ENCODE peak calls at places on chromosome 10, in seven cellular contexts. Y is tibial artery; O is right lobe of liver; P is adrenal gland; H is sigmoid colon; M is body of pancreas; F is naive thymus-derived CD4-positive, alpha-beta T cell. G is an unnamed sample. For H3K9me3, the result is how much of the 10 kb centered on the place peaks cover.

GRCh38 chr10:75035975-75036708 is 75.3 kb upstream of the SAMD8 start:
- DNase-seq in F (no peak), P (peak), H (no peak), M (no peak), Y (no peak), O (no peak), G (no peak)

GRCh38 chr10:90458054-90458453 is 399.8 kb downstream of the HTR7 start:
- DNase-seq in Y (no peak), M (no peak), O (no peak), H (no peak), P (no peak), F (no peak), G (no peak)

GRCh38 chr10:78688221-78688944 is 380.4 kb upstream of the ZMIZ1 start:
- DNase-seq in M (no peak), Y (no peak), O (no peak), F (no peak), H (no peak), P (no peak), G (no peak)

GRCh38 chr10:114489521-114490310 is 85.4 kb upstream of the AFAP1L2 start:
- DNase-seq in F (no peak), Y (no peak), M (no peak), H (no peak), O (no peak), P (no peak), G (no peak)

GRCh38 chr10:92079003-92079402 is 155.4 kb downstream of the BTAF1 start:
- DNase-seq in O (no peak), M (no peak), H (no peak), Y (no peak), F (no peak), P (no peak), G (no peak)

GRCh38 chr10:69630651-69631400 is 779 bp downstream of the FAM241B start:
- DNase-seq in Y (peak), F (no peak), O (no peak), H (no peak), M (no peak), P (no peak), G (no peak)

GRCh38 chr10:80532571-80532970 is 5.1 kb upstream of the SH2D4B start:
- DNase-seq in P (no peak), O (no peak), F (no peak), M (no peak), H (peak), Y (no peak), G (no peak)

GRCh38 chr10:30510932-30511700 is 77.1 kb downstream of the MAP3K8 start:
- DNase-seq in F (no peak), Y (no peak), O (no peak), H (no peak), P (no peak), M (no peak), G (no peak)

GRCh38 chr10:66844176-66844947 is 81.5 kb upstream of the LRRTM3 start:
- DNase-seq in Y (no peak), M (no peak), P (no peak), H (no peak), F (no peak), O (no peak), G (no peak)

GRCh38 chr10:45461034-45461433 is 87.0 kb downstream of the ALOX5 start:
- DNase-seq in Y (no peak), P (no peak), O (no peak), H (no peak), M (no peak), F (no peak), G (no peak)

GRCh38 chr10:103678104-103678526 is 177.3 kb downstream of the SH3PXD2A start:
- DNase-seq in F (peak), M (peak), O (peak), Y (peak), P (peak), H (peak), G (peak)

GRCh38 chr10:104816501-104816900 is 175.4 kb downstream of the SORCS3 start:
- DNase-seq in P (no peak), Y (no peak), F (no peak), H (no peak), O (no peak), M (no peak), G (no peak)

GRCh38 chr10:49740346-49741107 is 21.6 kb downstream of the OGDHL start:
- DNase-seq in O (no peak), F (no peak), P (no peak), Y (no peak), H (no peak), M (no peak), G (no peak)

GRCh38 chr10:83078160-83078559 is 1061.1 kb upstream of the GHITM start:
- DNase-seq in H (no peak), O (no peak), M (no peak), F (no peak), P (no peak), Y (no peak), G (no peak)

GRCh38 chr10:114087255-114087654 is 43.6 kb downstream of the ADRB1 start:
- DNase-seq in H (no peak), F (no peak), M (no peak), Y (no peak), P (no peak), O (no peak), G (no peak)

GRCh38 chr10:58477122-58477521 is 35.5 kb upstream of the BICC1 start:
- DNase-seq in O (no peak), M (no peak), Y (peak), P (peak), H (peak), F (no peak), G (no peak)

GRCh38 chr10:62681211-62681940 is 123.1 kb upstream of the ADO start:
- DNase-seq in P (no peak), F (peak), H (no peak), Y (no peak), M (no peak), O (no peak), G (peak)

GRCh38 chr10:124168581-124168980 is 75.2 kb upstream of the CHST15 start:
- DNase-seq in H (no peak), Y (no peak), M (no peak), P (no peak), O (no peak), F (no peak), G (no peak)

GRCh38 chr10:96570983-96571964 is 15.5 kb downstream of the TM9SF3 start:
- DNase-seq in P (no peak), H (no peak), M (no peak), F (no peak), Y (no peak), O (no peak), G (no peak)

GRCh38 chr10:6144609-6145413 is 56.0 kb downstream of the RBM17 start:
- DNase-seq in M (peak), P (peak), O (peak), Y (peak), F (peak), H (peak), G (peak)

GRCh38 chr10:132417957-132418441 is 21.0 kb downstream of the PWWP2B start:
- DNase-seq in P (no peak), F (no peak), M (no peak), O (no peak), Y (no peak), H (no peak), G (peak)

GRCh38 chr10:132277311-132277741 is 30.4 kb downstream of the STK32C start:
- DNase-seq in M (no peak), Y (no peak), F (no peak), P (no peak), O (peak), H (no peak), G (peak)

GRCh38 chr10:126950401-126951105 is 45.3 kb downstream of the DOCK1 start:
- DNase-seq in P (no peak), O (no peak), F (no peak), H (no peak), Y (no peak), M (no peak), G (no peak)

GRCh38 chr10:132700168-132701098 is 85.5 kb downstream of the NKX6-2 start:
- DNase-seq in F (no peak), H (peak), P (peak), O (peak), M (no peak), Y (peak), G (peak)

GRCh38 chr10:117419921-117420320 is 44.7 kb upstream of the PDZD8 start:
- DNase-seq in M (no peak), Y (no peak), F (no peak), P (peak), H (no peak), O (no peak), G (no peak)

GRCh38 chr10:6062101-6062771 is at the start of gene IL2RA:
- DNase-seq in F (peak), M (no peak), P (peak), Y (peak), H (peak), O (no peak), G (no peak)

GRCh38 chr10:80148166-80148805 is 15.8 kb downstream of the PLAC9 start:
- DNase-seq in P (no peak), Y (peak), H (peak), O (no peak), F (no peak), M (no peak), G (no peak)

GRCh38 chr10:76558996-76559888 is 1078.4 kb downstream of the KCNMA1 start:
- DNase-seq in O (no peak), M (peak), P (no peak), H (no peak), F (no peak), Y (no peak), G (no peak)

GRCh38 chr10:23196915-23197314 is 4.8 kb downstream of the PTF1A start:
- DNase-seq in F (no peak), H (no peak), M (no peak), O (no peak), Y (no peak), P (no peak), G (no peak)

GRCh38 chr10:83577421-83577820 is 561.9 kb upstream of the GHITM start:
- DNase-seq in F (no peak), H (no peak), O (no peak), P (no peak), M (no peak), Y (no peak), G (no peak)

GRCh38 chr10:72273410-72274212 is at the start of gene DDIT4:
- DNase-seq in P (peak), H (peak), F (peak), M (peak), O (peak), Y (peak), G (peak)
- H3K9me3 ChIP-seq in P (under half), H (under half), F (under half), M (under half), O (under half), Y (under half), G (under half)

DNA sequence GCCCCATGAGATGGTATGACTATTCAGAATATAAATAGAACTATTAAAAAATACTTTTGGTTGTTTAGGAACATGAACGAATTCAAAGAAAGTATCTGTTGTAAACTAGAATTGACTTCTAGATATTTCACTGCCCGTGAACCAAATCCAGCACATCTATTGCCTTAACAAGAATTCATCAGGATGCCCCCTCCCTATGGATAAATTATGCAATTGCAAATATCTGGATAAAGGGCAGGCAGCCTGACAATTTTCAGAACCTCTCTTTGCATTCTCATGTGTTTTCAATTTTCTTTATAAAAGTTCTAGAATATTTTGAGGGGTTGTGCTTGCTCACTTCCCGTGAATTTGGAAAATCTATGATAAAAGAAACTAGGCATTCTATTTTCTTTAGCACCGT is 822.1 kb upstream of the SORCS1 start:
- DNase-seq in H (no peak), O (no peak), P (no peak), F (no peak), M (no peak), Y (no peak), G (no peak)
- H3K9me3 ChIP-seq in H (under half), O (under half), P (under half), F (under half), M (under half), Y (under half), G (under half)

GRCh38 chr10:107477266-107477665 is 312.8 kb upstream of the SORCS1 start:
- DNase-seq in F (no peak), Y (no peak), H (no peak), P (no peak), O (no peak), M (no peak), G (no peak)

GRCh38 chr10:107476408-107476807 is 311.9 kb upstream of the SORCS1 start:
- DNase-seq in P (no peak), F (no peak), H (no peak), M (no peak), Y (no peak), O (no peak), G (no peak)

GRCh38 chr10:107473221-107473620 is 308.7 kb upstream of the SORCS1 start:
- DNase-seq in F (no peak), O (no peak), M (no peak), H (no peak), Y (no peak), P (no peak), G (no peak)

GRCh38 chr10:107474650-107475049 is 310.1 kb upstream of the SORCS1 start:
- DNase-seq in H (no peak), F (no peak), M (no peak), O (no peak), P (no peak), Y (no peak), G (no peak)
- H3K9me3 ChIP-seq in H (under half), F (under half), M (under half), O (under half), P (under half), Y (under half), G (under half)

GRCh38 chr10:128938488-128938887 is 528.6 kb upstream of the MGMT start:
- DNase-seq in F (no peak), P (no peak), Y (no peak), M (no peak), O (no peak), H (no peak), G (no peak)
- H3K9me3 ChIP-seq in F (under half), P (under half), Y (under half), M (under half), O (under half), H (under half), G (under half)

GRCh38 chr10:105981679-105982078 is 1182.8 kb downstream of the SORCS1 start:
- DNase-seq in H (no peak), F (no peak), P (no peak), Y (no peak), M (no peak), O (no peak), G (no peak)
- H3K9me3 ChIP-seq in H (under half), F (under half), P (under half), Y (under half), M (under half), O (under half), G (under half)

DNA sequence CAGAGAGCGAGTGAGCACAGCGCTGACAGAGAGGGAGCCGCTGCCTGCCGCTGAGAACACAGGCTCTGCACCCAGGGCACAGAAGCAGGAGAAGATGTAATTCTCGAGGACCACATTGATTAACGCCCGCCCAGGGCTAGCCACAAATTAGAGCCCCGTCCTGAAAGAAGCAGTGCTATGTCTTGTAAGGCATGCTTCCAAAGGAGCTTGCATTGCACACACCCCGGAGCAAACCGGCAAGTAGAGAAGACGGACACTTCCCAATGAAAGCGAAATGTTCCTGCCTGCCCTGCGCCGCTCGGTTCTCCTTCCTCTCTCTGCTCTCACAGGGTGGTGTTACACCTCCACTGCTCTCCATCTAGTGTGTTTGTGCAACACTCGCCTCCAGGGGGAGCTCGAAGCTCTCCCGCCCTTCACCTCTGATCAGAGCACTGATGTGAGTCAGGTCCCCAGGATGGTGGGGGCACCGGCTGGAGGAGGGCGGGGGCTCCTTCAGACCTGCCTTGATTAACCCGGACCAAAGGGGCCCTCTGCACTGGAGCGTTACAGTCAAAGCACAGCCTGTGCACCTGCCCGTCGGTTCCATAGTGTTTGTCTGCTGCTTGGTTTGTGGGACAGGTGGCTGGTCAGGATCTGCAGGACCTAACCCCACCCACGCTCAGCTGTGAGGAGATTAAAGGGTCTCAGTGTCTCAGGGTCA is 316.5 kb downstream of the ADARB2 start:
- DNase-seq in H (no peak), P (peak), M (peak), F (peak), Y (peak), O (peak), G (peak)
- H3K9me3 ChIP-seq in H (under half), P (under half), M (under half), F (under half), Y (under half), O (under half), G (under half)

DNA sequence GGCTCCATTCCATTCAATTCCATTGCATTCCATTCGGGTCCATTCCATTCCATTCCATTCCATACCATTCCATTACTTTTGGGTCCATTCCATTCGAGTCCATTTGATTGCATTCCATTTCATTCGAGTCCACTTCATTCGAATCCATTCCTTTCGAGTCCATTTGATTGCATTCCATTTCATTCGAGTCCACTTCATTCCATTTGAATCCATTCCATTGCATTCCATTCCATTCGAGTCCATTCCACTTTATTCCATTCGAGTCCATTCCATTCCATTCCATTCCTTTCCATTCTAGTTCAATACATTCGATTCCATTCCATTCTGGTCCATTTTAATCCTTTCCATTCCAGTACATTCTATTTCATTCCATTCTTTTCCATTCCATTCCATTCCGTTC is 334.0 kb downstream of the ZNF33B start:
- DNase-seq in P (no peak), Y (no peak), O (no peak), H (no peak), F (no peak), M (no peak), G (no peak)
- H3K9me3 ChIP-seq in P (under half), Y (half or more), O (under half), H (half or more), F (under half), M (under half), G (half or more)

DNA sequence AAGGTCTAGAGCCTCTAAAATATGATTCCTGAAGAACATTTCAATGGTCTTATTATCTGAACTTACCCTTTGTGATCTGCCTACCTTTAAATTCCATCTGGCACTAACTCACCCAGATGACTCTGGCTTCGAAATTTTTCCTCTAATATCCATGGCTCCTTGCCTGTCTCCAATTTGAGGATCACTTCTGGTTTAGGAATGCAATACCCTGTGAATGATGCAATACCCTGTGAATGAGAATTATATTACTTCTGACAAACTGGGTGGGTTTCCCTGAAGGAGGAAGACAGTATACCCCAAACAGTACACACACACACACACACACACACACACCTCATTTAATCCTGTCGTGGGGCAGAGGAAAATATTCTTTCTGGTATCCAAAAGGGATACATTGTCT is 115.3 kb downstream of the ZNF33B start:
- DNase-seq in H (no peak), M (no peak), O (no peak), Y (no peak), F (no peak), P (no peak), G (no peak)
- H3K9me3 ChIP-seq in H (half or more), M (under half), O (under half), Y (half or more), F (under half), P (under half), G (half or more)